ENCODE peak calls at places on chromosomes 1 and 21, in six cellular contexts. Z is CD4-positive, alpha-beta memory T cell; O is brain microvascular endothelial cell; W is PC-9; B is pancreas; P is sigmoid colon. Q is an unnamed sample.
A peak's percentile ranks its signal among the peaks of the same experiment; 100 is the strongest.

GRCh38 chr1:112409416-112409815 is 13.4 kb downstream of the CTTNBP2NL start:
- DNase-seq in Z (no peak), O (no peak), W (no peak), B (no peak), P (no peak), Q (no peak)

GRCh38 chr1:214352838-214353237 is 71.9 kb downstream of the SMYD2 start:
- DNase-seq in Z (no peak), O (no peak), W (no peak), B (no peak), P (no peak), Q (no peak)

GRCh38 chr1:217091601-217092000 is 368.4 kb upstream of the ESRRG start:
- DNase-seq in Z (no peak), O (no peak), W (no peak), B (no peak), P (no peak), Q (no peak)

GRCh38 chr1:64223329-64224151 is 20.1 kb downstream of the UBE2U start:
- DNase-seq in Z (no peak), O (peak; percentile 86), W (peak; percentile 11), B (no peak), P (no peak), Q (no peak)

GRCh38 chr1:109885589-109885988 is 25.1 kb upstream of the CSF1 start:
- DNase-seq in Z (no peak), O (no peak), W (no peak), B (no peak), P (no peak), Q (no peak)

GRCh38 chr1:41540886-41541591 is 56.6 kb upstream of the EDN2 start:
- DNase-seq in Z (no peak), O (peak; percentile 14), W (no peak), B (peak; percentile 8), P (peak; percentile 35), Q (peak; percentile 67)

GRCh38 chr1:3676581-3677410 is 24.5 kb downstream of the TP73 start:
- DNase-seq in Z (no peak), O (no peak), W (no peak), B (no peak), P (no peak), Q (no peak)

GRCh38 chr21:17295997-17296396 is 216.8 kb upstream of the CXADR start:
- DNase-seq in Z (no peak), O (no peak), W (no peak), B (no peak), P (no peak), Q (no peak)

DNA sequence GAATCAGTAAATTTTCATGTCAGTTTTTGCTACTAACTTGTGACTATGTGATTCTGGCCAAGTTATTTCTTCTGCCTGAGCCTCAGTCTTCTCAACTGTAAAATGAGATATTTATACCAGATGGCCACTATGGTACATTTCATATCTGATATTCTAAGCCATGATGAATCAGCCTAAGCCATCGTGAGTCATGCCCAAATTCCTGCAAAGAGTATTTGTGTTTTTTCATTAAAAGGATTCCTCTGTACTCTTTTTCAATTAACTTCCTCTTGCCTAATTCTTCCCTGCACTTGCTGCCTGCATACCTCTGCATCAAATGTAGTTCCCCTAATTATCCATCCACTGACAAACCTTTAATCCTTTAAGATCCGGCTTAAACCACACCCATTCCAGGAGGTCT is 575.1 kb upstream of the BEND5 start:
- DNase-seq in Z (no peak), O (no peak), W (no peak), B (no peak), P (no peak), Q (no peak)
- H3K27ac ChIP-seq in Z (no peak overlapping the region), O (no peak overlapping the region), W (no peak overlapping the region), B (no peak overlapping the region), P (no peak overlapping the region), Q (no peak overlapping the region)

DNA sequence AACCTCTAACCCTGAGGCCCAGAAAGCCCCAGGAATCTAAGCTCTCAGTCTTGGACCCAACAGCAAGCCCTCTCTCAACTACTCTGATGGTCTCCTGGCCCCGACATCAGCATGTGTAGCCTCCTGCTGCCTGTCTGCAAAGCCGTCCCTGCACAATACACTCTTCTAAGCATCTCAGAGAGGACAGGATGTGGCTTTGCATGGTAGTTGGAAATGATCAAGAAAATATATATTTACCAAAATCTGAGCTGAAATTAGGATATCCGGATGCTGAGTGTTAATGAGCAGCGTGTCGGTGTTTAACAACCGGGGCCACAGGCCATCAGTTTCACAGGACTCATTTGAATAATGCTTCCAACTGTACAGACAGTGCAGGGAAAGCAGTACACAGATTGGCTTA is 59.1 kb upstream of the SIM2 start:
- DNase-seq in Z (no peak), O (no peak), W (no peak), B (no peak), P (no peak), Q (no peak)
- H3K4me3 ChIP-seq in Z (no peak overlapping the region), O (no peak overlapping the region), W (no peak overlapping the region), B (no peak overlapping the region), P (no peak overlapping the region), Q (no peak overlapping the region)

GRCh38 chr1:156995412-156995811 is 50.1 kb downstream of the ARHGEF11 start:
- DNase-seq in Z (no peak), O (no peak), W (no peak), B (no peak), P (no peak), Q (no peak)
- H3K36me3 ChIP-seq in Z (no peaks in the 10 kb centered on the region), O (no peaks in the 10 kb centered on the region), W (no peaks in the 10 kb centered on the region), B (no peaks in the 10 kb centered on the region), P (no peaks in the 10 kb centered on the region), Q (no peaks in the 10 kb centered on the region)

DNA sequence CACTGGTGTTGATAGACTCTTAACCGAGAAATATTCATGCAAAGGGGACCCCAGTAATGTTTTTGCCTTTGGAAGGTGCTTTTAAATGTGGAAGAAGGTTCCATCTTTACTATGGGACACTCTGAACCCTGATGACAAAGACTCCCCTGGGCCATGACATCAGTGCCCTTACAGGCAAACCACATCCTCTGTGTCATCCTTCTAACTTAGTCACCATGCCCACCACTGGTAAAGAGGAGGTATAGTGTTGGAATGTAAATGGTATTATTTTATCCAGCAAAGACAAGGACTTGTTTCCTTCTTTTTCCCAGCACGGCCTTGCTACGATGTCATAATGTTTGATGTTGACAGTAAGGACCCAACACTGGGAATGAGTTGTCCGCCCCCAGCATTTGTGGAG is 12.6 kb downstream of the METTL13 start:
- DNase-seq in Z (no peak), O (peak; percentile 73), W (no peak), B (no peak), P (no peak), Q (no peak)
- H3K27ac ChIP-seq in Z (no peak overlapping the region), O (peak overlapping the region; percentile 38), W (peak overlapping the region; percentile 16), B (no peak overlapping the region), P (no peak overlapping the region), Q (no peak overlapping the region)

GRCh38 chr1:200866521-200866920 is 6.3 kb upstream of the GPR25 start:
- DNase-seq in Z (no peak), O (peak; percentile 28), W (no peak), B (no peak), P (no peak), Q (no peak)

GRCh38 chr1:200869753-200870391 is 2.9 kb upstream of the GPR25 start:
- DNase-seq in Z (no peak), O (no peak), W (no peak), B (no peak), P (peak; percentile 46), Q (no peak)

GRCh38 chr1:200869376-200869752 is 3.4 kb upstream of the GPR25 start:
- DNase-seq in Z (no peak), O (no peak), W (no peak), B (no peak), P (peak; percentile 28), Q (no peak)

GRCh38 chr1:200862713-200863415 is 9.9 kb upstream of the GPR25 start:
- DNase-seq in Z (no peak), O (no peak), W (no peak), B (no peak), P (no peak), Q (no peak)

GRCh38 chr1:200867018-200867811 is 5.6 kb upstream of the GPR25 start:
- DNase-seq in Z (no peak), O (peak; percentile 55), W (no peak), B (no peak), P (no peak), Q (no peak)
- H3K4me3 ChIP-seq in Z (no peak overlapping the region), O (no peak overlapping the region), W (no peak overlapping the region), B (no peak overlapping the region), P (no peak overlapping the region), Q (no peak overlapping the region)

GRCh38 chr21:37498664-37499063 is 132.1 kb downstream of the DYRK1A start:
- DNase-seq in Z (no peak), O (no peak), W (no peak), B (no peak), P (no peak), Q (no peak)
- H3K36me3 ChIP-seq in Z (peaks cover 14% of the 10 kb centered on the region), O (peaks cover 5% of the 10 kb centered on the region), W (peaks cover 9% of the 10 kb centered on the region), B (no peaks in the 10 kb centered on the region), P (peaks cover 4% of the 10 kb centered on the region), Q (peaks cover 34% of the 10 kb centered on the region)

DNA sequence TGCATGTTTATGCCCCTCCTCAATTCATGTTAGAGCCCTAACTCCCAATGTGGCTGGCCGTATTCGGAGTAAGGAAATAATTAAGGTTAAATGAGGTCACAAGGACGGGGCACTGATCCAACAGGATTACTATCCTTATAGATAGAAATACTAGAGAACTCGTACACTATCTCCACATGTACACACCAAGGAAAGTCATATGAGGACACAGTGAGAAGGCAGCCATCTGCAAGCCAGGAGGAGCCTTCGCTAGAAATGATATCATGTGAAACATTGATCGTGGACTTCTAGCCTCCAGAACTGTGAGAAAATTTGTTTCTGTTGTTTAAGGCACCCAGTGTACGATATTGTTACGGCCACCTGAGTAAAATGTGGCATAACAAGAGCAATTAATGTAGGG is 79.7 kb downstream of the FAF1 start:
- DNase-seq in Z (no peak), O (no peak), W (no peak), B (no peak), P (no peak), Q (no peak)
- H3K27ac ChIP-seq in Z (no peak overlapping the region), O (no peak overlapping the region), W (no peak overlapping the region), B (no peak overlapping the region), P (no peak overlapping the region), Q (no peak overlapping the region)

DNA sequence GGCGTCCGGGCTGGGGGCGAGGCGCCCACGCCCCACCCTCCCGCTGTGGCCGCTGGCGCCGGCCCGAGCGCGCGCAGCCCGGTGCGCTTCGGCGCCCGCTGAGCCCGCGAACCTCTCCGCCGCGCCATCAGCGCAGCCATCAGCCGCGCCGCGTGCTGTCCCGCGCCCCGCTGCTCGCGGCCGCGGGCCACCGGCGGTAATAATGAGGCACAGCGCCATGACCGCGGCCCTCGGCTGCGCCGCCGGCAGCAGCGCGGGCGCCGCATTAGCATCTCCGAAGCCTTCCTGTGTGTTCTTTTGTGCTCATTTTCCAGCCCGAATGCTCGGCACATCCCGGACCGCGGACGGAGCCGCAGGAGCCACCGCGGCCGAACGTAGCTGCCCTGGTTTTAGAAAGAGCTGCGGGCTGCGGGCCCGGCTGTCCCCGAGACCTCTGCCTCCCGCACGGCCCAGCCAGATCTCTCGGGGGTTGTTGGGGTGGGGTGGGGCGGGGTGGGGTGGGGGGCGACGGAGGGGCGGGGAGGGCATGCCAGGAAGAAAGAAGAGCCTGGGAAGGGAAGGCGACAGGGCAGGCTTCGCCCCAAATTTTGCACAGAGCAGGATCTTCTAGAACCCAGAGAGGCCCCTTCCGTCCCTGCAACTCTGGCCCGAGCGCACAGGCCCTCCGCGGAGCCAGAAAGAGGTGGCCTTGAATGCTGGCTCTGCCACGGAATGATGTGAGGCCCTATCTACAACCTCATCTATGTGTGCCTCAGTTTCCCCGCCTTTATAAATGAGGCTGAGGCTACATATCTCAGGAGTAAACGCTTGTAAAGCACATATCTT is 55.3 kb downstream of the RRAGC start:
- DNase-seq in Z (no peak), O (no peak), W (no peak), B (no peak), P (no peak), Q (no peak)
- H3K4me3 ChIP-seq in Z (no peak overlapping the region), O (peak overlapping the region; percentile 20), W (no peak overlapping the region), B (no peak overlapping the region), P (no peak overlapping the region), Q (peak overlapping the region; percentile 25)